ENCODE peak calls at places on chromosomes 5 and 9, in four cellular contexts. I is IMR-90, Q is neuronal stem cell, T is mesendoderm. K is an unnamed sample.

GRCh38 chr5:66041612-66042011 is 102.5 kb upstream of the SREK1 start:
- DNase-seq in T (no peak), I (peak), Q (no peak), K (no peak)

GRCh38 chr5:5454405-5454804 is 31.9 kb downstream of the ICE1 start:
- DNase-seq in Q (no peak), I (no peak), T (no peak), K (no peak)

GRCh38 chr5:142317673-142318261 is 7.1 kb downstream of the SPRY4 start:
- DNase-seq in Q (no peak), T (no peak), I (no peak), K (no peak)

GRCh38 chr5:58459276-58459859 is 518 bp downstream of the PLK2 start:
- DNase-seq in I (peak), T (peak), Q (no peak), K (peak)

GRCh38 chr5:154722936-154723335 is 32.2 kb upstream of the LARP1 start:
- DNase-seq in Q (no peak), I (no peak), T (no peak), K (no peak)

GRCh38 chr5:179328291-179328690 is 17.0 kb downstream of the ADAMTS2 start:
- DNase-seq in I (no peak), T (no peak), Q (no peak), K (no peak)

GRCh38 chr5:133467712-133468463 is 144.5 kb downstream of the FSTL4 start:
- DNase-seq in I (no peak), T (no peak), Q (no peak), K (no peak)

GRCh38 chr5:124960266-124960665 is 213.8 kb upstream of the ZNF608 start:
- DNase-seq in I (no peak), Q (no peak), T (no peak), K (no peak)

GRCh38 chr5:147963436-147963835 is 57.1 kb upstream of the C5orf46 start:
- DNase-seq in I (no peak), T (no peak), Q (no peak), K (no peak)

GRCh38 chr5:147966829-147967228 is 60.5 kb upstream of the C5orf46 start:
- DNase-seq in T (no peak), Q (no peak), I (no peak), K (no peak)

GRCh38 chr5:147963948-147964693 is 57.8 kb upstream of the C5orf46 start:
- DNase-seq in T (no peak), Q (no peak), I (no peak), K (no peak)

GRCh38 chr5:147966326-147966725 is 60.0 kb upstream of the C5orf46 start:
- DNase-seq in Q (no peak), I (no peak), T (no peak), K (no peak)

GRCh38 chr5:147965712-147966111 is 59.4 kb upstream of the C5orf46 start:
- DNase-seq in I (no peak), Q (no peak), T (no peak), K (no peak)
- H3K27ac ChIP-seq in I (no peak), Q (no peak), T (no peak), K (no peak)

GRCh38 chr9:124284940-124285441 is 27.2 kb downstream of the NEK6 start:
- DNase-seq in T (no peak), Q (no peak), I (peak), K (no peak)

GRCh38 chr9:124286292-124286931 is 28.7 kb downstream of the NEK6 start:
- DNase-seq in Q (no peak), T (no peak), I (peak), K (no peak)

GRCh38 chr9:124284237-124284831 is 26.6 kb downstream of the NEK6 start:
- DNase-seq in Q (no peak), I (peak), T (no peak), K (no peak)

GRCh38 chr9:124285903-124286291 is 28.1 kb downstream of the NEK6 start:
- DNase-seq in T (no peak), I (peak), Q (no peak), K (no peak)

DNA sequence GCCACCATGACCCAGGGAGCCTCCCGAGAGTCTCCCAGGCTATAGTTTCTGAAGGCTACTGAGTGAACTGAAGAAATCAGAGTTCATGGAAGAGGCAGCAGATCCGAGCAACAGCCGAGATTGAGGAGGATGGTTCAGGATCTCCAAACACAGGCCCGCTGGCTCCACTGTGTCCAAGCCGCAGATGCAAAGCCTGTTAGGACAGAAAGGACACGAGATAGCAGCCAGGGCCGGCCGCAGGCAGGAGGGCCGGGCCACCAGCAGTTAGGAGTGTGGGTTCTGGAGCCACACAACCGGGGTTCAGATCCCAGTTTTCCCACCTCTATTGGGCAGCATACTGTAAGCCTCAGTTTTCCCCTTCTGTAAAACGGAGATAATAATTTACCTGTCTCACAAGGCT is 27.7 kb downstream of the NEK6 start:
- DNase-seq in T (no peak), Q (no peak), I (no peak), K (no peak)
- H3K4ac ChIP-seq in T (no peak), Q (no peak), I (peak), K (no peak)

GRCh38 chr5:52725781-52726180 is 61.9 kb upstream of the ITGA1 start:
- DNase-seq in T (no peak), I (no peak), Q (no peak), K (no peak)
- H3K18ac ChIP-seq in T (no peak), I (no peak), Q (no peak), K (no peak)

GRCh38 chr5:146565764-146566163 is 49.8 kb upstream of the GPR151 start:
- DNase-seq in Q (peak), I (peak), T (peak), K (peak)

GRCh38 chr5:146564036-146564762 is 48.2 kb upstream of the GPR151 start:
- DNase-seq in I (no peak), T (peak), Q (no peak), K (no peak)

GRCh38 chr5:146562461-146562860 is 46.5 kb upstream of the GPR151 start:
- DNase-seq in Q (no peak), I (no peak), T (no peak), K (no peak)

GRCh38 chr5:146568161-146568560 is 52.2 kb upstream of the GPR151 start:
- DNase-seq in Q (no peak), I (no peak), T (no peak), K (no peak)
- H3K27ac ChIP-seq in Q (no peak), I (no peak), T (no peak), K (no peak)

DNA sequence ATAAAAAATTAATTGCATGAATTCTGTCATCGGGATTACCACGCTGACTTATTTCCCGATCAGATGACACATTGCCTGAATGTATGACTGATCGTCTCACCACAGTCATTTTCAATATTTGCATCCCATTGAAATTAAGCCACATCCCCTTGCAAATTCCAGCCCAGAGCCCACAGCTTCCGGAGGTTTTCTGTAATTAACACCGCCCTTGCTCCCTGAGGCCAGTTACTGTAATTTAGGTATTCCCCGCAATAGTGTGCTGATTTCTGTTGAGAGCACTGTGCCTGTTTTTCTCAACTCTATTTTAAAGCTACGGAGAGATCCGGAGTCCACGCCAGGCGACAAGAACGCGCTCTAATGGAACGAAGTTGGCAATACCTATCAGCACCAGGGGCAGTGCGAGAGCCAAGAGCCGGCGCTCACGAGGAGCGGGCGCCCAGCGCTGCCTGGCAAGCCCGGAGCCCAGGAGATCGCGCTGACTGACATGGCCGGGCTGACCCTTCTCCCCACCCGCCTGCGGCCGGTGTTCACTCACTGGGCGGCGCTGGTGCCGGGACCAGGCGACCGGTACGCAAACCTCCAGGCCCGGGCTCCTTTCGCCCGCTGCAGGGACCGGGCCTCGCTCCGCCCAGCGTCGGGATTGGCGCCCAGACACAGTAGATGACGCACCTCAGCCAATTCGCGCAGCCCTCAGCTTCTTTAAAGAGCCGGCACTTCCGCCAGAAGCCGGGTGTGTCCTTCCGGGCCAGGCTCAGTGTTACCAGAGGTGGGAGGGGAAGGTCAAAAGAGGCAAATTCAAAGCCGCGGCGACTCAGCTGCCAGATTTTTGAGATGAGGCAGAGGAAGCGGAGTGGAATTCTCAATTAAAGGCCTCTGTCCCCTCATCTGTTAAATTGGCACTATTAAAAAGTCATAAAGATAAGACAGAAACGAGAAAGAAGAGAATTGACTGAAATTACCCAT is at the start of gene PLGRKT:
- DNase-seq in T (peak), I (peak), Q (peak), K (peak)
- H3K4ac ChIP-seq in T (peak), I (peak), Q (no peak), K (no peak)

DNA sequence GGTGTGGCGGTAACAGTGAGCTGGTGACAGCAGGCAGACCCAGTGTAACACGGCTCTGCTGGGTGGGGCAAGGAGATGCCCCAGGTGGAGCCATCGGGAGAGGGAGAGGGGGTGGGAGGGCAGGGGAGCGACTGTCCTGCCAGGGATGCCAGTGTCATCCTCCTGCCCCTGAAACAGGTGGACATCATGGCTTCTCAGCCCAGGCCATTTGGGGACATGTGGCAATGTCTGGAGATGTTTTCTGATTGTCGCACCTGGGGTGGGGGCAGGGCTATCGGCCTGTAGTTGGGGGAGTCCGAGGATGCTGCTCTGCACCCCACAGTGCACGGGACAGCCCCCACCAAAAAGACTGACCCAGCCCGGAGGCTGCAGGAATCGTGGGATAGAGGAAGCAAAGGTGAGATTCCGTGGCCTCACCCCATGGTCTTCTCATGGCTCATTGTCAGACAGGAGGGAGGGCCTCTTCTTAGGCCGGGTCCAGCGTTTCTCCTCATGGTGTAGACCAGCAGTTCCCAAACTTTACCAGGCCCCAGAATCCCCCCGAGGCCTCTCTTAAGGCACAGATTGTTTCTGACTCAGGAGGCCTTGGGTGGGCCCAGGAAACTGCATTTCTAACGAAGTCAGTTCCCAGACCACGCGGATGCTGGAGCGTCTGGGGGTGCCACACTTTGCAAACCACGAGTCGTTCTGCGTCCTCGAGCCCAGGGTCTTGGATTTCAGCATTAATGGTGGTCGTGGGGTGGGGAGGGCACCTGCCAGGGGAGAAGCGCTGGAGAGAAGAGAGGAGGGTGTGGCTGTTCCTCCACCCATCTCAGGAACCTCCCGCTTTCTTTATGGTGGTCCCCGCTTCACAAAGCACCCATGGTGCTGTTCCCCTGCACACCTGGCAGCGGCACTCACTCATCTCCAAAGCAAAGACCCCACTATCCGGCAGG is 11.0 kb downstream of the COL5A1 start:
- DNase-seq in Q (no peak), I (no peak), T (no peak), K (no peak)
- H3K18ac ChIP-seq in Q (peak), I (no peak), T (no peak), K (no peak)

GRCh38 chr9:4196376-4196775 is 103.5 kb downstream of the GLIS3 start:
- DNase-seq in Q (no peak), T (no peak), I (peak), K (no peak)

GRCh38 chr9:4195285-4195684 is 104.6 kb downstream of the GLIS3 start:
- DNase-seq in T (no peak), I (no peak), Q (no peak), K (no peak)

GRCh38 chr9:4193391-4193790 is 106.5 kb downstream of the GLIS3 start:
- DNase-seq in I (no peak), T (no peak), Q (no peak), K (no peak)

GRCh38 chr9:4197548-4197947 is 102.3 kb downstream of the GLIS3 start:
- DNase-seq in T (peak), Q (no peak), I (no peak), K (peak)

GRCh38 chr9:4196886-4197285 is 103.0 kb downstream of the GLIS3 start:
- DNase-seq in I (no peak), T (peak), Q (peak), K (no peak)
- H3K27ac ChIP-seq in I (no peak), T (no peak), Q (no peak), K (no peak)

DNA sequence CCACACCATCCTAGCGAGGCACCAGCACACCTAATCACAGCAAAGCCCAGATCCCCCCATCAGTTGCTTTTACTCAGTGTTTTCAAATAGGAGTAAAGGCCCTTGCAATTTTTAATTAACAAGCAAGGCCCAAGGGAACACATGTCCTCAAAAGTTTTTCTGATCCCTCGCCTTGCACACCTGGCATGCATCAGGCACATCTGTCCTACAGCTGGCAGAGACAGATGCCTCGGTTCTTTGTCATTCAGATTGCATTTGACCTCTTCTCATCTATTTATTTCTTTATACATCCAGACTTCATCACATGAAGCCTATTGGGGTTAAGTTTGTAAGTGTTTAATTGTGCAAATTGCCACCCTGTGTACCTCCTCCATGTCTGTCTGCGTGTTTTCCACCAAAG is 241.4 kb downstream of the MARCHF11 start:
- DNase-seq in I (peak), Q (no peak), T (no peak), K (no peak)
- H3K4ac ChIP-seq in I (no peak), Q (no peak), T (no peak), K (no peak)

K was measured in H9.